ENCODE peak calls at places on chromosomes 3 and 15, in five cellular contexts. One of them, this sample, is unnamed.
A peak's percentile ranks its signal among the peaks of the same experiment; 100 is the strongest.

GRCh38 chr3:195714380-195715011 is 6.3 kb upstream of the MUC20 start:
- DNase-seq in RWPE1: no peak
- DNase-seq in AG09319: no peak
- DNase-seq in AG04450: no peak
- DNase-seq in colonic mucosa: no peak
- DNase-seq in this sample: no peak

GRCh38 chr3:71131893-71132314 is 451.6 kb downstream of the FOXP1 start:
- DNase-seq in RWPE1: no peak
- DNase-seq in AG09319: no peak
- DNase-seq in AG04450: no peak
- DNase-seq in colonic mucosa: peak; percentile 69
- DNase-seq in this sample: no peak

GRCh38 chr15:101127503-101128076 is 124.3 kb downstream of the CHSY1 start:
- DNase-seq in RWPE1: peak; percentile 52
- DNase-seq in AG09319: peak; percentile 77
- DNase-seq in AG04450: peak; percentile 85
- DNase-seq in colonic mucosa: peak; percentile 68
- DNase-seq in this sample: peak; percentile 32

GRCh38 chr3:32493437-32494414 is 8.9 kb downstream of the CMTM6 start:
- DNase-seq in RWPE1: no peak
- DNase-seq in AG09319: no peak
- DNase-seq in AG04450: no peak
- DNase-seq in colonic mucosa: no peak
- DNase-seq in this sample: no peak

GRCh38 chr15:37289109-37289765 is 188.9 kb upstream of the MEIS2 start:
- DNase-seq in RWPE1: no peak
- DNase-seq in AG09319: no peak
- DNase-seq in AG04450: no peak
- DNase-seq in colonic mucosa: no peak
- DNase-seq in this sample: peak; percentile 5

GRCh38 chr3:30203301-30203700 is 403.1 kb upstream of the TGFBR2 start:
- DNase-seq in RWPE1: no peak
- DNase-seq in AG09319: no peak
- DNase-seq in AG04450: peak; percentile 23
- DNase-seq in colonic mucosa: no peak
- DNase-seq in this sample: no peak

GRCh38 chr3:118931996-118932395 is 102.7 kb downstream of the IGSF11 start:
- DNase-seq in RWPE1: no peak
- DNase-seq in AG09319: no peak
- DNase-seq in AG04450: no peak
- DNase-seq in colonic mucosa: no peak
- DNase-seq in this sample: no peak

GRCh38 chr3:115518100-115518852 is 105.0 kb upstream of the GAP43 start:
- DNase-seq in RWPE1: peak; percentile 90
- DNase-seq in AG09319: no peak
- DNase-seq in AG04450: peak; percentile 65
- DNase-seq in colonic mucosa: peak; percentile 23
- DNase-seq in this sample: peak; percentile 19

GRCh38 chr3:88298189-88298588 is 148.4 kb downstream of the C3orf38 start:
- DNase-seq in RWPE1: no peak
- DNase-seq in AG09319: no peak
- DNase-seq in AG04450: no peak
- DNase-seq in colonic mucosa: peak; percentile 25
- DNase-seq in this sample: peak; percentile 48

GRCh38 chr3:12231481-12231880 is 57.4 kb upstream of the PPARG start:
- DNase-seq in RWPE1: no peak
- DNase-seq in AG09319: no peak
- DNase-seq in AG04450: no peak
- DNase-seq in colonic mucosa: no peak
- DNase-seq in this sample: no peak

GRCh38 chr3:72446406-72447058 is 401.7 kb downstream of the SHQ1 start:
- DNase-seq in RWPE1: peak; percentile 20
- DNase-seq in AG09319: no peak
- DNase-seq in AG04450: no peak
- DNase-seq in colonic mucosa: no peak
- DNase-seq in this sample: no peak

GRCh38 chr15:61227269-61228024 is 1.7 kb downstream of the RORA start:
- DNase-seq in RWPE1: peak; percentile 62
- DNase-seq in AG09319: no peak
- DNase-seq in AG04450: no peak
- DNase-seq in colonic mucosa: peak; percentile 20
- DNase-seq in this sample: no peak

GRCh38 chr15:84979651-84980050 is 2.0 kb upstream of the PDE8A start:
- DNase-seq in RWPE1: no peak
- DNase-seq in AG09319: no peak
- DNase-seq in AG04450: no peak
- DNase-seq in colonic mucosa: peak; percentile 55
- DNase-seq in this sample: no peak

GRCh38 chr3:136642714-136643113 is 109.5 kb downstream of the STAG1 start:
- DNase-seq in RWPE1: no peak
- DNase-seq in AG09319: no peak
- DNase-seq in AG04450: no peak
- DNase-seq in colonic mucosa: no peak
- DNase-seq in this sample: no peak

GRCh38 chr15:64507293-64507802 is 47.0 kb downstream of the ZNF609 start:
- DNase-seq in RWPE1: no peak
- DNase-seq in AG09319: no peak
- DNase-seq in AG04450: peak; percentile 71
- DNase-seq in colonic mucosa: peak; percentile 80
- DNase-seq in this sample: peak; percentile 56

GRCh38 chr15:39171944-39172368 is 408.9 kb upstream of the THBS1 start:
- DNase-seq in RWPE1: peak; percentile 94
- DNase-seq in AG09319: peak; percentile 93
- DNase-seq in AG04450: peak; percentile 96
- DNase-seq in colonic mucosa: peak; percentile 54
- DNase-seq in this sample: peak; percentile 79

GRCh38 chr3:76369170-76369569 is 583.8 kb upstream of the ZNF717 start:
- DNase-seq in RWPE1: peak; percentile 3
- DNase-seq in AG09319: no peak
- DNase-seq in AG04450: no peak
- DNase-seq in colonic mucosa: no peak
- DNase-seq in this sample: no peak

GRCh38 chr3:186985713-186986364 is 55.5 kb downstream of the ST6GAL1 start:
- DNase-seq in RWPE1: no peak
- DNase-seq in AG09319: no peak
- DNase-seq in AG04450: no peak
- DNase-seq in colonic mucosa: no peak
- DNase-seq in this sample: no peak

GRCh38 chr3:143975549-143976152 is 4.0 kb downstream of the DIPK2A start:
- DNase-seq in RWPE1: peak; percentile 12
- DNase-seq in AG09319: no peak
- DNase-seq in AG04450: peak; percentile 50
- DNase-seq in colonic mucosa: no peak
- DNase-seq in this sample: peak; percentile 43

GRCh38 chr3:127987309-127987995 is 64.8 kb upstream of the SEC61A1 start:
- DNase-seq in RWPE1: no peak
- DNase-seq in AG09319: no peak
- DNase-seq in AG04450: no peak
- DNase-seq in colonic mucosa: peak; percentile 28
- DNase-seq in this sample: no peak

GRCh38 chr3:19688767-19689166 is 245.2 kb downstream of the EFHB start:
- DNase-seq in RWPE1: no peak
- DNase-seq in AG09319: no peak
- DNase-seq in AG04450: no peak
- DNase-seq in colonic mucosa: no peak
- DNase-seq in this sample: no peak

GRCh38 chr3:10585945-10586344 is 80.6 kb upstream of the ATP2B2 start:
- DNase-seq in RWPE1: no peak
- DNase-seq in AG09319: no peak
- DNase-seq in AG04450: no peak
- DNase-seq in colonic mucosa: no peak
- DNase-seq in this sample: no peak

GRCh38 chr15:65832549-65833364 is 36.5 kb upstream of the RAB11A start:
- DNase-seq in RWPE1: peak; percentile 84
- DNase-seq in AG09319: peak; percentile 83
- DNase-seq in AG04450: peak; percentile 41
- DNase-seq in colonic mucosa: peak; percentile 88
- DNase-seq in this sample: peak; percentile 90

GRCh38 chr3:127717357-127718243 is 44.8 kb downstream of the ABTB1 start:
- DNase-seq in RWPE1: no peak
- DNase-seq in AG09319: no peak
- DNase-seq in AG04450: no peak
- DNase-seq in colonic mucosa: no peak
- DNase-seq in this sample: no peak

GRCh38 chr3:179688847-179689246 is 36.0 kb downstream of the USP13 start:
- DNase-seq in RWPE1: no peak
- DNase-seq in AG09319: no peak
- DNase-seq in AG04450: no peak
- DNase-seq in colonic mucosa: no peak
- DNase-seq in this sample: no peak

GRCh38 chr3:30516238-30516637 is 90.2 kb upstream of the TGFBR2 start:
- DNase-seq in RWPE1: no peak
- DNase-seq in AG09319: no peak
- DNase-seq in AG04450: no peak
- DNase-seq in colonic mucosa: no peak
- DNase-seq in this sample: no peak

GRCh38 chr15:78179286-78179840 is 30.2 kb downstream of the IDH3A start:
- DNase-seq in RWPE1: no peak
- DNase-seq in AG09319: no peak
- DNase-seq in AG04450: no peak
- DNase-seq in colonic mucosa: peak; percentile 14
- DNase-seq in this sample: no peak

DNA sequence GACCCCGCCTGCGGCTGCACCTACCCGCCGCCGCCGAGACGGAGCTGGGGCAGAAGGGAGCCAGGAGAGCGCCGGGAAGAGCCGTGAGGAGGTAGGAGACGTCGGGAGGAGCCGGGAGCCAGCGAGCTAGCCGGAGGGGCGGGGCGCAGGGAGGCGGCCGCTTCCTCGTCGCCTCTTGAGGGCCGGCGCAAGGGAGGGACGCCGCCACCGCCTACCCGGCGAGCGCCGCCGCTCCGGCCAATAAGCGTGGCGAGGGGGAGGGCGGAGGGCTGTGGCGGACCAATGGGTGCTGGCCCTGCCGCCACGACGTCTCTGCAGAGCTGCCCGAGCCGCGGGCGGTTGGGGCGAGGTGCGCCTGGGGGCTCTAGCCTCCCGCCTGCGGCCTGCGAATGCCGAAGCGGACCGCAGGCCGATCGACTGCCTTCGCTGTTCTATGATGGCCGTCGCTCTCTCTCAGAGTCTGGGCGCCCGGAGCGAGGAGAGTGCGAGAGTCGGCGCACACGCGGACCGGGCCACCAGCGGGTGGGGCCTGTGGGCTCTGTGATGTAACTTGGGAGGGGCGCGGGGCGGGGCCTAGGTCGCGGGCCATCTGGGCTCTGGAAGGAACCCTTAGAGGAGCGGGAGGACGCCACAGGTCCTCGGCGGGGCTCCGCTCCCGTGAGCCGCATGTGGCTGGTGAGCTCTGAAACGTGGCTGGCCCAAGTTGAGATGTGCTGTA is 72.7 kb upstream of the MAP4 start:
- DNase-seq in RWPE1: peak; percentile 93
- DNase-seq in AG09319: peak; percentile 93
- DNase-seq in AG04450: peak; percentile 90
- DNase-seq in colonic mucosa: peak; percentile 98
- DNase-seq in this sample: peak; percentile 98
- TF ChIP-seq CTCF in RWPE1: no peak
- TF ChIP-seq CTCF in AG09319: no peak
- TF ChIP-seq CTCF in AG04450: no peak
- TF ChIP-seq CTCF in colonic mucosa: no peak
- TF ChIP-seq CTCF in this sample: no peak

DNA sequence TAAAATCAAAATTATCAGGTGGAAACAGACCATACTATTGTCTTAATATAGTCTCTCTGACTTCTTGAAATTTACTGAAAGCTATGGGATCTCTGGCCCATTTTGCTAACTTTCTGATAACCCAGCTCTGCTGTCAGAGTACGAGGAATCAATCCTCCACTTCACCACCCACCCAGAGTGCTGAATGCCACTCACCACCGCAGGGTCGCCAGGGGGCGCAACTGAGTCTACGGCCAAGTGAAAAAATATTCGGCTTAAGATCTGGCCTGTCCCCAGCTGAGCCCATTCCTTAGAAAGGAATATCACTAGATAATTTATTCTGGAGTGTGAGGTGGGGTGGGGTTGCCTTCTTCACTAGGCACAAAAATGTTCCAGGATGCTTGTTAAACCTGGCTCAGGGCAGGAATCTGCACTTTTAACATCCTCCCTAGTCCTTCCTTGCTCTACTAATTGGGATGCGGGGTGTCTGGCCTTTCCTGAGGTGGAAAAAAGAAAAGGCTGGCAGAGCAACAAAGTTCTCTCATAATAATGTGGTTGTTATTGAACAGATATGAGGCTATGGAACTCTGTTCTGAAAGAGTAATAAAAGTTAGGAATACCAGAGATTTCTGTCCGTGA is 520.6 kb downstream of the MFSD1 start:
- DNase-seq in RWPE1: peak; percentile 9
- DNase-seq in AG09319: no peak
- DNase-seq in AG04450: no peak
- DNase-seq in colonic mucosa: peak; percentile 21
- DNase-seq in this sample: no peak
- TF ChIP-seq CTCF in RWPE1: peak; percentile 49
- TF ChIP-seq CTCF in AG09319: peak; percentile 84
- TF ChIP-seq CTCF in AG04450: peak; percentile 82
- TF ChIP-seq CTCF in colonic mucosa: peak; percentile 44
- TF ChIP-seq CTCF in this sample: no peak

DNA sequence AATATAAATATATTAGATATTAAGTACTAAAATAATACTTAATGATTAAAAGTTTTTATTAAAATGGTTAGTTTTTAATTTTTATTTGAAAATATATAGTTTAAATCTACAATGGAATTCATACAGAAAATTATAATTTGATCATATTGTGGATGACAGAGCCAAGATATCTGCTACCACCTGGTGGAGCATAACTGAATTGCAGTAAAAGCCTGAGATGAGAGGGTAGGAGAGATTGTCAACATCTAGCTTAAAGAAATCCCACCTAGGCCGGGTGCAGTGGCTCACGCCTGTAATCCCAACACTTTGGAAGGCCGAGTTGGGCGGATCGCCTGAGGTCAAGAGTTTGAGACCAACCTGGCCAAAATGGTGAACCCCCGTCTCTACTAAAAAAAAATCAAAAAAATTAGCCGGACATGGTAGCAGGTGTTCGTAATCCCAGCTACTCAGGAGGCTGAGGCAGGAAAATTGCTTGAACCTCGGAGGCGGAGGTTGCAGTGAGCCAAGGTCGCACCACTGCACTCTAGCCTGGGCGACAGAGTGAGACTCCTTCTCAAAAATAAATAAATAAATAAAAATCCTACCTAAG is 25.1 kb upstream of the CSTA start:
- DNase-seq in RWPE1: no peak
- DNase-seq in AG09319: no peak
- DNase-seq in AG04450: no peak
- DNase-seq in colonic mucosa: peak; percentile 40
- DNase-seq in this sample: peak; percentile 38
- TF ChIP-seq CTCF in RWPE1: peak; percentile 18
- TF ChIP-seq CTCF in AG09319: peak; percentile 24
- TF ChIP-seq CTCF in AG04450: peak; percentile 60
- TF ChIP-seq CTCF in colonic mucosa: peak; percentile 58
- TF ChIP-seq CTCF in this sample: peak; percentile 27

GRCh38 chr15:59644757-59645156 is 12.6 kb downstream of the GTF2A2 start:
- DNase-seq in RWPE1: no peak
- DNase-seq in AG09319: no peak
- DNase-seq in AG04450: no peak
- DNase-seq in colonic mucosa: no peak
- DNase-seq in this sample: no peak

GRCh38 chr15:59646271-59646670 is 11.0 kb downstream of the GTF2A2 start:
- DNase-seq in RWPE1: no peak
- DNase-seq in AG09319: no peak
- DNase-seq in AG04450: no peak
- DNase-seq in colonic mucosa: no peak
- DNase-seq in this sample: no peak

GRCh38 chr15:59647085-59647484 is 10.2 kb downstream of the GTF2A2 start:
- DNase-seq in RWPE1: no peak
- DNase-seq in AG09319: no peak
- DNase-seq in AG04450: no peak
- DNase-seq in colonic mucosa: no peak
- DNase-seq in this sample: no peak

GRCh38 chr15:59642351-59642750 is 15.0 kb downstream of the GTF2A2 start:
- DNase-seq in RWPE1: no peak
- DNase-seq in AG09319: no peak
- DNase-seq in AG04450: no peak
- DNase-seq in colonic mucosa: no peak
- DNase-seq in this sample: no peak
- TF ChIP-seq CTCF in RWPE1: peak; percentile 25
- TF ChIP-seq CTCF in AG09319: no peak
- TF ChIP-seq CTCF in AG04450: no peak
- TF ChIP-seq CTCF in colonic mucosa: no peak
- TF ChIP-seq CTCF in this sample: no peak

This sample was measured in Calu3.